ENCODE peak calls at places on chromosomes 1 and 21, in five cellular contexts. One of them, this sample, is unnamed.

GRCh38 chr1:200288226-200288625 is 121.6 kb downstream of the ZNF281 start:
- DNase-seq in Daoy: no peak
- DNase-seq in CD8-positive, alpha-beta memory T cell: no peak
- DNase-seq in bronchial epithelial cell: no peak
- DNase-seq in HL-60: no peak
- DNase-seq in this sample: no peak

GRCh38 chr1:196193891-196194559 is 414.2 kb downstream of the KCNT2 start:
- DNase-seq in Daoy: no peak
- DNase-seq in CD8-positive, alpha-beta memory T cell: no peak
- DNase-seq in bronchial epithelial cell: peak; percentile 32
- DNase-seq in HL-60: no peak
- DNase-seq in this sample: no peak

GRCh38 chr21:42654179-42654912 is 925 bp downstream of the PDE9A start:
- DNase-seq in Daoy: peak; percentile 56
- DNase-seq in CD8-positive, alpha-beta memory T cell: no peak
- DNase-seq in bronchial epithelial cell: no peak
- DNase-seq in HL-60: no peak
- DNase-seq in this sample: no peak

GRCh38 chr1:203128691-203129500 is 1.4 kb downstream of the ADORA1 start:
- DNase-seq in Daoy: no peak
- DNase-seq in CD8-positive, alpha-beta memory T cell: no peak
- DNase-seq in bronchial epithelial cell: no peak
- DNase-seq in HL-60: no peak
- DNase-seq in this sample: no peak

GRCh38 chr21:44630440-44630839 is 3.5 kb downstream of the KRTAP10-9 start:
- DNase-seq in Daoy: no peak
- DNase-seq in CD8-positive, alpha-beta memory T cell: no peak
- DNase-seq in bronchial epithelial cell: no peak
- DNase-seq in HL-60: no peak
- DNase-seq in this sample: no peak

GRCh38 chr1:100543640-100544039 is 5.7 kb downstream of the GPR88 start:
- DNase-seq in Daoy: peak; percentile 49
- DNase-seq in CD8-positive, alpha-beta memory T cell: no peak
- DNase-seq in bronchial epithelial cell: peak; percentile 65
- DNase-seq in HL-60: no peak
- DNase-seq in this sample: no peak

GRCh38 chr1:32498751-32499150 is 33.9 kb downstream of the ZBTB8B start:
- DNase-seq in Daoy: no peak
- DNase-seq in CD8-positive, alpha-beta memory T cell: no peak
- DNase-seq in bronchial epithelial cell: no peak
- DNase-seq in HL-60: no peak
- DNase-seq in this sample: no peak

GRCh38 chr1:149843302-149844041 is 55.9 kb upstream of the BOLA1 start:
- DNase-seq in Daoy: no peak
- DNase-seq in CD8-positive, alpha-beta memory T cell: no peak
- DNase-seq in bronchial epithelial cell: peak; percentile 21
- DNase-seq in HL-60: no peak
- DNase-seq in this sample: no peak

GRCh38 chr1:182646739-182647138 is 37.6 kb downstream of the RGS8 start:
- DNase-seq in Daoy: no peak
- DNase-seq in CD8-positive, alpha-beta memory T cell: no peak
- DNase-seq in bronchial epithelial cell: no peak
- DNase-seq in HL-60: no peak
- DNase-seq in this sample: no peak

GRCh38 chr1:60746278-60746761 is 336.0 kb upstream of the NFIA start:
- DNase-seq in Daoy: no peak
- DNase-seq in CD8-positive, alpha-beta memory T cell: no peak
- DNase-seq in bronchial epithelial cell: no peak
- DNase-seq in HL-60: no peak
- DNase-seq in this sample: no peak

GRCh38 chr1:91583326-91583755 is 82.7 kb downstream of the CDC7 start:
- DNase-seq in Daoy: peak; percentile 63
- DNase-seq in CD8-positive, alpha-beta memory T cell: no peak
- DNase-seq in bronchial epithelial cell: peak; percentile 95
- DNase-seq in HL-60: no peak
- DNase-seq in this sample: no peak

GRCh38 chr1:12057382-12057781 is 5.7 kb upstream of the TNFRSF8 start:
- DNase-seq in Daoy: peak; percentile 68
- DNase-seq in CD8-positive, alpha-beta memory T cell: no peak
- DNase-seq in bronchial epithelial cell: peak; percentile 24
- DNase-seq in HL-60: no peak
- DNase-seq in this sample: peak; percentile 55

GRCh38 chr21:33011462-33011861 is 14.3 kb upstream of the OLIG2 start:
- DNase-seq in Daoy: peak; percentile 92
- DNase-seq in CD8-positive, alpha-beta memory T cell: no peak
- DNase-seq in bronchial epithelial cell: peak; percentile 98
- DNase-seq in HL-60: no peak
- DNase-seq in this sample: peak; percentile 27

GRCh38 chr1:86648255-86648654 is 56.1 kb upstream of the SH3GLB1 start:
- DNase-seq in Daoy: peak; percentile 86
- DNase-seq in CD8-positive, alpha-beta memory T cell: no peak
- DNase-seq in bronchial epithelial cell: peak; percentile 95
- DNase-seq in HL-60: no peak
- DNase-seq in this sample: no peak

GRCh38 chr1:230860617-230861384 is 7.5 kb downstream of the C1orf198 start:
- DNase-seq in Daoy: no peak
- DNase-seq in CD8-positive, alpha-beta memory T cell: no peak
- DNase-seq in bronchial epithelial cell: no peak
- DNase-seq in HL-60: no peak
- DNase-seq in this sample: no peak

GRCh38 chr1:53616511-53616910 is 122.5 kb downstream of the GLIS1 start:
- DNase-seq in Daoy: no peak
- DNase-seq in CD8-positive, alpha-beta memory T cell: no peak
- DNase-seq in bronchial epithelial cell: no peak
- DNase-seq in HL-60: no peak
- DNase-seq in this sample: no peak